ENCODE peak calls at places on chromosomes 11 and 22, in ten cellular contexts. One of them, this sample, is unnamed.

GRCh38 chr11:64802370-64803162 is 448 bp downstream of the MAP4K2 start:
- DNase-seq in GM06990: peak; percentile 62
- DNase-seq in suprapubic skin: no peak
- DNase-seq in fibroblast of lung: no peak
- DNase-seq in neural crest cell: no peak
- DNase-seq in lung: peak; percentile 40
- DNase-seq in brain microvascular endothelial cell: no peak
- DNase-seq in HFFc6: no peak
- DNase-seq in astrocyte of the spinal cord: no peak
- DNase-seq in activated CD8-positive, alpha-beta T cell treated with anti-CD3 and anti-CD28 coated beads for 36 hours: peak; percentile 53
- DNase-seq in this sample: no peak

GRCh38 chr11:74749127-74749964 is 697 bp downstream of the RNF169 start:
- DNase-seq in neural crest cell: peak; percentile 25
- DNase-seq in brain microvascular endothelial cell: peak; percentile 14
- DNase-seq in lung: peak; percentile 57
- DNase-seq in astrocyte of the spinal cord: peak; percentile 43
- DNase-seq in fibroblast of lung: peak; percentile 36
- DNase-seq in GM06990: peak; percentile 81
- DNase-seq in activated CD8-positive, alpha-beta T cell treated with anti-CD3 and anti-CD28 coated beads for 36 hours: peak; percentile 64
- DNase-seq in suprapubic skin: no peak
- DNase-seq in HFFc6: no peak
- DNase-seq in this sample: peak; percentile 54

GRCh38 chr11:116876656-116877055 is 39.2 kb upstream of the APOA1 start:
- DNase-seq in neural crest cell: no peak
- DNase-seq in GM06990: no peak
- DNase-seq in brain microvascular endothelial cell: no peak
- DNase-seq in HFFc6: no peak
- DNase-seq in lung: no peak
- DNase-seq in activated CD8-positive, alpha-beta T cell treated with anti-CD3 and anti-CD28 coated beads for 36 hours: no peak
- DNase-seq in astrocyte of the spinal cord: no peak
- DNase-seq in fibroblast of lung: no peak
- DNase-seq in suprapubic skin: no peak
- DNase-seq in this sample: no peak

GRCh38 chr11:47324520-47324919 is 28.0 kb downstream of the MYBPC3 start:
- DNase-seq in neural crest cell: no peak
- DNase-seq in astrocyte of the spinal cord: no peak
- DNase-seq in activated CD8-positive, alpha-beta T cell treated with anti-CD3 and anti-CD28 coated beads for 36 hours: no peak
- DNase-seq in GM06990: no peak
- DNase-seq in suprapubic skin: no peak
- DNase-seq in lung: no peak
- DNase-seq in brain microvascular endothelial cell: no peak
- DNase-seq in HFFc6: no peak
- DNase-seq in fibroblast of lung: no peak
- DNase-seq in this sample: no peak

GRCh38 chr22:39220897-39221850 is 23.6 kb downstream of the PDGFB start:
- DNase-seq in neural crest cell: no peak
- DNase-seq in lung: no peak
- DNase-seq in GM06990: no peak
- DNase-seq in activated CD8-positive, alpha-beta T cell treated with anti-CD3 and anti-CD28 coated beads for 36 hours: no peak
- DNase-seq in astrocyte of the spinal cord: no peak
- DNase-seq in suprapubic skin: no peak
- DNase-seq in fibroblast of lung: peak; percentile 73
- DNase-seq in brain microvascular endothelial cell: no peak
- DNase-seq in HFFc6: no peak
- DNase-seq in this sample: no peak

GRCh38 chr11:64642876-64643257 is 51.8 kb downstream of the SLC22A12 start:
- DNase-seq in fibroblast of lung: no peak
- DNase-seq in HFFc6: no peak
- DNase-seq in lung: no peak
- DNase-seq in astrocyte of the spinal cord: no peak
- DNase-seq in activated CD8-positive, alpha-beta T cell treated with anti-CD3 and anti-CD28 coated beads for 36 hours: no peak
- DNase-seq in neural crest cell: no peak
- DNase-seq in brain microvascular endothelial cell: no peak
- DNase-seq in suprapubic skin: no peak
- DNase-seq in GM06990: no peak
- DNase-seq in this sample: peak; percentile 57

GRCh38 chr22:39457047-39457545 is 284 bp downstream of the MGAT3 start:
- DNase-seq in suprapubic skin: no peak
- DNase-seq in fibroblast of lung: no peak
- DNase-seq in HFFc6: no peak
- DNase-seq in activated CD8-positive, alpha-beta T cell treated with anti-CD3 and anti-CD28 coated beads for 36 hours: no peak
- DNase-seq in astrocyte of the spinal cord: no peak
- DNase-seq in neural crest cell: no peak
- DNase-seq in GM06990: no peak
- DNase-seq in brain microvascular endothelial cell: no peak
- DNase-seq in lung: no peak
- DNase-seq in this sample: peak; percentile 56

GRCh38 chr11:123454060-123454651 is 24.1 kb downstream of the GRAMD1B start:
- DNase-seq in activated CD8-positive, alpha-beta T cell treated with anti-CD3 and anti-CD28 coated beads for 36 hours: peak; percentile 87
- DNase-seq in HFFc6: peak; percentile 84
- DNase-seq in lung: no peak
- DNase-seq in GM06990: no peak
- DNase-seq in suprapubic skin: no peak
- DNase-seq in brain microvascular endothelial cell: peak; percentile 9
- DNase-seq in fibroblast of lung: no peak
- DNase-seq in neural crest cell: no peak
- DNase-seq in astrocyte of the spinal cord: peak; percentile 58
- DNase-seq in this sample: no peak

GRCh38 chr22:26435327-26436093 is 6.5 kb downstream of the ASPHD2 start:
- DNase-seq in lung: no peak
- DNase-seq in HFFc6: no peak
- DNase-seq in fibroblast of lung: no peak
- DNase-seq in GM06990: no peak
- DNase-seq in activated CD8-positive, alpha-beta T cell treated with anti-CD3 and anti-CD28 coated beads for 36 hours: no peak
- DNase-seq in suprapubic skin: no peak
- DNase-seq in astrocyte of the spinal cord: no peak
- DNase-seq in neural crest cell: no peak
- DNase-seq in brain microvascular endothelial cell: no peak
- DNase-seq in this sample: no peak

GRCh38 chr11:117505285-117505970 is 177.8 kb downstream of the CEP164 start:
- DNase-seq in neural crest cell: no peak
- DNase-seq in astrocyte of the spinal cord: no peak
- DNase-seq in brain microvascular endothelial cell: no peak
- DNase-seq in fibroblast of lung: no peak
- DNase-seq in lung: no peak
- DNase-seq in HFFc6: no peak
- DNase-seq in activated CD8-positive, alpha-beta T cell treated with anti-CD3 and anti-CD28 coated beads for 36 hours: no peak
- DNase-seq in GM06990: no peak
- DNase-seq in suprapubic skin: no peak
- DNase-seq in this sample: no peak

GRCh38 chr11:61580292-61580888 is 486 bp downstream of the SYT7 start:
- DNase-seq in brain microvascular endothelial cell: no peak
- DNase-seq in fibroblast of lung: no peak
- DNase-seq in suprapubic skin: no peak
- DNase-seq in GM06990: no peak
- DNase-seq in neural crest cell: no peak
- DNase-seq in activated CD8-positive, alpha-beta T cell treated with anti-CD3 and anti-CD28 coated beads for 36 hours: no peak
- DNase-seq in astrocyte of the spinal cord: no peak
- DNase-seq in HFFc6: no peak
- DNase-seq in lung: no peak
- DNase-seq in this sample: no peak

GRCh38 chr11:16936643-16937042 is 77.6 kb downstream of the PLEKHA7 start:
- DNase-seq in fibroblast of lung: no peak
- DNase-seq in brain microvascular endothelial cell: no peak
- DNase-seq in lung: no peak
- DNase-seq in GM06990: no peak
- DNase-seq in neural crest cell: no peak
- DNase-seq in HFFc6: no peak
- DNase-seq in activated CD8-positive, alpha-beta T cell treated with anti-CD3 and anti-CD28 coated beads for 36 hours: no peak
- DNase-seq in suprapubic skin: no peak
- DNase-seq in astrocyte of the spinal cord: no peak
- DNase-seq in this sample: no peak

GRCh38 chr11:29173660-29174062 is 843.2 kb downstream of the KCNA4 start:
- DNase-seq in lung: no peak
- DNase-seq in brain microvascular endothelial cell: peak; percentile 50
- DNase-seq in fibroblast of lung: peak; percentile 69
- DNase-seq in astrocyte of the spinal cord: peak; percentile 93
- DNase-seq in neural crest cell: no peak
- DNase-seq in GM06990: no peak
- DNase-seq in activated CD8-positive, alpha-beta T cell treated with anti-CD3 and anti-CD28 coated beads for 36 hours: no peak
- DNase-seq in HFFc6: peak; percentile 71
- DNase-seq in suprapubic skin: no peak
- DNase-seq in this sample: no peak

GRCh38 chr11:31437742-31438435 is 68.2 kb downstream of the DNAJC24 start:
- DNase-seq in GM06990: no peak
- DNase-seq in neural crest cell: no peak
- DNase-seq in fibroblast of lung: peak; percentile 18
- DNase-seq in lung: no peak
- DNase-seq in astrocyte of the spinal cord: peak; percentile 62
- DNase-seq in suprapubic skin: no peak
- DNase-seq in activated CD8-positive, alpha-beta T cell treated with anti-CD3 and anti-CD28 coated beads for 36 hours: no peak
- DNase-seq in brain microvascular endothelial cell: peak; percentile 47
- DNase-seq in HFFc6: peak; percentile 75
- DNase-seq in this sample: no peak

GRCh38 chr11:31809857-31810778 is 1.0 kb downstream of the PAX6 start:
- DNase-seq in HFFc6: no peak
- DNase-seq in fibroblast of lung: peak; percentile 32
- DNase-seq in lung: no peak
- DNase-seq in astrocyte of the spinal cord: peak; percentile 62
- DNase-seq in activated CD8-positive, alpha-beta T cell treated with anti-CD3 and anti-CD28 coated beads for 36 hours: no peak
- DNase-seq in suprapubic skin: no peak
- DNase-seq in brain microvascular endothelial cell: no peak
- DNase-seq in GM06990: no peak
- DNase-seq in neural crest cell: peak; percentile 33
- DNase-seq in this sample: peak; percentile 69

GRCh38 chr22:20775342-20775895 is 1.5 kb downstream of the SERPIND1 start:
- DNase-seq in suprapubic skin: no peak
- DNase-seq in GM06990: no peak
- DNase-seq in HFFc6: no peak
- DNase-seq in neural crest cell: no peak
- DNase-seq in lung: no peak
- DNase-seq in astrocyte of the spinal cord: no peak
- DNase-seq in activated CD8-positive, alpha-beta T cell treated with anti-CD3 and anti-CD28 coated beads for 36 hours: no peak
- DNase-seq in fibroblast of lung: no peak
- DNase-seq in brain microvascular endothelial cell: no peak
- DNase-seq in this sample: no peak

GRCh38 chr22:20776624-20777405 is 2.9 kb downstream of the SERPIND1 start:
- DNase-seq in HFFc6: no peak
- DNase-seq in neural crest cell: no peak
- DNase-seq in astrocyte of the spinal cord: no peak
- DNase-seq in lung: no peak
- DNase-seq in suprapubic skin: no peak
- DNase-seq in GM06990: no peak
- DNase-seq in fibroblast of lung: no peak
- DNase-seq in brain microvascular endothelial cell: no peak
- DNase-seq in activated CD8-positive, alpha-beta T cell treated with anti-CD3 and anti-CD28 coated beads for 36 hours: no peak
- DNase-seq in this sample: no peak

GRCh38 chr22:20779813-20780148 is 5.9 kb downstream of the SERPIND1 start:
- DNase-seq in neural crest cell: no peak
- DNase-seq in HFFc6: no peak
- DNase-seq in astrocyte of the spinal cord: peak; percentile 69
- DNase-seq in fibroblast of lung: peak; percentile 72
- DNase-seq in GM06990: no peak
- DNase-seq in brain microvascular endothelial cell: peak; percentile 66
- DNase-seq in suprapubic skin: no peak
- DNase-seq in lung: no peak
- DNase-seq in activated CD8-positive, alpha-beta T cell treated with anti-CD3 and anti-CD28 coated beads for 36 hours: no peak
- DNase-seq in this sample: no peak

GRCh38 chr22:20779014-20779812 is 5.3 kb downstream of the SERPIND1 start:
- DNase-seq in lung: no peak
- DNase-seq in fibroblast of lung: no peak
- DNase-seq in suprapubic skin: no peak
- DNase-seq in neural crest cell: no peak
- DNase-seq in GM06990: no peak
- DNase-seq in astrocyte of the spinal cord: no peak
- DNase-seq in HFFc6: no peak
- DNase-seq in activated CD8-positive, alpha-beta T cell treated with anti-CD3 and anti-CD28 coated beads for 36 hours: no peak
- DNase-seq in brain microvascular endothelial cell: no peak
- DNase-seq in this sample: no peak

GRCh38 chr22:20777420-20778177 is 3.7 kb downstream of the SERPIND1 start:
- DNase-seq in fibroblast of lung: peak; percentile 92
- DNase-seq in neural crest cell: no peak
- DNase-seq in HFFc6: peak; percentile 89
- DNase-seq in astrocyte of the spinal cord: peak; percentile 48
- DNase-seq in activated CD8-positive, alpha-beta T cell treated with anti-CD3 and anti-CD28 coated beads for 36 hours: no peak
- DNase-seq in GM06990: no peak
- DNase-seq in lung: no peak
- DNase-seq in brain microvascular endothelial cell: peak; percentile 84
- DNase-seq in suprapubic skin: no peak
- DNase-seq in this sample: no peak
- TF ChIP-seq CTCF in fibroblast of lung: no peak
- TF ChIP-seq CTCF in neural crest cell: no peak
- TF ChIP-seq CTCF in HFFc6: peak; percentile 36
- TF ChIP-seq CTCF in astrocyte of the spinal cord: no peak
- TF ChIP-seq CTCF in activated CD8-positive, alpha-beta T cell treated with anti-CD3 and anti-CD28 coated beads for 36 hours: no peak
- TF ChIP-seq CTCF in GM06990: no peak
- TF ChIP-seq CTCF in lung: no peak
- TF ChIP-seq CTCF in brain microvascular endothelial cell: peak; percentile 22
- TF ChIP-seq CTCF in suprapubic skin: no peak
- TF ChIP-seq CTCF in this sample: no peak

DNA sequence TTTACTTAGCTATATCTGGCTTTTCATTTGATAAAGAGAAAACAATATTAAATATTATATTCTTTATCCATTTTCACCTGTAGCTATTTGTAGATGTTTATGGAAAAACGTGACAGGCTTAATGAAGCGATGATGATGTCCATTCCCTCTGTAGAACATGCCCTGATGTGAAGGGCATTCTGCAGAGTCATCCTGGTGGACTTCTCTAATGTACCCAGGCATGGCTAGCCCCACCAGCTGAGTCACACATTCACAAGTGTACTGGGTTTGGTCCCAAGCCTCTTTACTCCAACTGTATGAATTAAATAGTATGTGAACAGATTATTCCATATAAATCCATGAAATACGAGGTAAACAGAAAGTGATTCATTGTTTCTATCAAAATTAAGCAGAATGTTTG is 139.3 kb downstream of the CADM1 start:
- DNase-seq in suprapubic skin: no peak
- DNase-seq in neural crest cell: no peak
- DNase-seq in activated CD8-positive, alpha-beta T cell treated with anti-CD3 and anti-CD28 coated beads for 36 hours: no peak
- DNase-seq in GM06990: no peak
- DNase-seq in fibroblast of lung: no peak
- DNase-seq in astrocyte of the spinal cord: no peak
- DNase-seq in brain microvascular endothelial cell: no peak
- DNase-seq in HFFc6: no peak
- DNase-seq in lung: no peak
- DNase-seq in this sample: no peak
- TF ChIP-seq CTCF in suprapubic skin: no peak
- TF ChIP-seq CTCF in neural crest cell: no peak
- TF ChIP-seq CTCF in activated CD8-positive, alpha-beta T cell treated with anti-CD3 and anti-CD28 coated beads for 36 hours: no peak
- TF ChIP-seq CTCF in GM06990: no peak
- TF ChIP-seq CTCF in fibroblast of lung: no peak
- TF ChIP-seq CTCF in astrocyte of the spinal cord: no peak
- TF ChIP-seq CTCF in brain microvascular endothelial cell: no peak
- TF ChIP-seq CTCF in HFFc6: no peak
- TF ChIP-seq CTCF in lung: no peak
- TF ChIP-seq CTCF in this sample: no peak

GRCh38 chr22:38018938-38019827 is 34.8 kb upstream of the SOX10 start:
- DNase-seq in fibroblast of lung: no peak
- DNase-seq in activated CD8-positive, alpha-beta T cell treated with anti-CD3 and anti-CD28 coated beads for 36 hours: no peak
- DNase-seq in GM06990: no peak
- DNase-seq in astrocyte of the spinal cord: no peak
- DNase-seq in lung: no peak
- DNase-seq in neural crest cell: no peak
- DNase-seq in brain microvascular endothelial cell: no peak
- DNase-seq in HFFc6: no peak
- DNase-seq in suprapubic skin: no peak
- DNase-seq in this sample: no peak
- TF ChIP-seq CTCF in fibroblast of lung: no peak
- TF ChIP-seq CTCF in activated CD8-positive, alpha-beta T cell treated with anti-CD3 and anti-CD28 coated beads for 36 hours: no peak
- TF ChIP-seq CTCF in GM06990: no peak
- TF ChIP-seq CTCF in astrocyte of the spinal cord: no peak
- TF ChIP-seq CTCF in lung: no peak
- TF ChIP-seq CTCF in neural crest cell: no peak
- TF ChIP-seq CTCF in brain microvascular endothelial cell: no peak
- TF ChIP-seq CTCF in HFFc6: no peak
- TF ChIP-seq CTCF in suprapubic skin: no peak
- TF ChIP-seq CTCF in this sample: no peak

GRCh38 chr11:91366816-91367215 is 857.8 kb upstream of the FAT3 start:
- DNase-seq in activated CD8-positive, alpha-beta T cell treated with anti-CD3 and anti-CD28 coated beads for 36 hours: no peak
- DNase-seq in neural crest cell: no peak
- DNase-seq in astrocyte of the spinal cord: no peak
- DNase-seq in GM06990: no peak
- DNase-seq in HFFc6: no peak
- DNase-seq in fibroblast of lung: no peak
- DNase-seq in suprapubic skin: no peak
- DNase-seq in brain microvascular endothelial cell: no peak
- DNase-seq in lung: no peak
- DNase-seq in this sample: no peak
- TF ChIP-seq CTCF in activated CD8-positive, alpha-beta T cell treated with anti-CD3 and anti-CD28 coated beads for 36 hours: no peak
- TF ChIP-seq CTCF in neural crest cell: no peak
- TF ChIP-seq CTCF in astrocyte of the spinal cord: no peak
- TF ChIP-seq CTCF in GM06990: no peak
- TF ChIP-seq CTCF in HFFc6: no peak
- TF ChIP-seq CTCF in fibroblast of lung: no peak
- TF ChIP-seq CTCF in suprapubic skin: no peak
- TF ChIP-seq CTCF in brain microvascular endothelial cell: no peak
- TF ChIP-seq CTCF in lung: no peak
- TF ChIP-seq CTCF in this sample: no peak

This sample was measured in nephron progenitor cell.